ENCODE peak calls at places on chromosome 20, in eight cellular contexts. Z is nucleus accumbens; R is stimulated activated CD4-positive, alpha-beta T cell treated with anti-CD3 and anti-CD28 coated beads, Interleukin-2, amount 100 ng/mL, for 48 hours; B is fibroblast of the aortic adventitia; Y is activated CD4-positive, alpha-beta T cell treated with anti-CD3 and anti-CD28 coated beads, Interleukin-2, amount 50 U/mL, for 48 hours; L is activated T-cell treated with anti-CD3 and anti-CD28 coated beads, Interleukin-2, amount 50 U/mL, for 72 hours; W is GM13976; S is GDM1. D is an unnamed sample.

GRCh38 chr20:53428997-53429396 is 164.6 kb downstream of the ZNF217 start:
- DNase-seq in Z (no peak), L (no peak), Y (no peak), R (no peak), B (no peak), S (no peak), W (no peak), D (no peak)

GRCh38 chr20:41697861-41698559 is 79.8 kb upstream of the CHD6 start:
- DNase-seq in Y (no peak), W (peak), L (peak), S (no peak), R (no peak), B (peak), Z (no peak), D (no peak)

GRCh38 chr20:45347936-45348809 is at the start of gene SDC4:
- DNase-seq in W (peak), Y (peak), L (peak), B (peak), R (peak), S (no peak), Z (peak), D (no peak)

GRCh38 chr20:32681175-32682084 is 7.7 kb upstream of the C20orf203 start:
- DNase-seq in Y (no peak), W (no peak), Z (no peak), R (no peak), B (no peak), L (peak), S (peak), D (peak)

GRCh38 chr20:8223096-8223870 is 91.2 kb downstream of the PLCB1 start:
- DNase-seq in S (no peak), Z (no peak), R (no peak), L (no peak), B (peak), Y (no peak), W (no peak), D (no peak)

GRCh38 chr20:2993250-2993649 is 50.2 kb upstream of the GNRH2 start:
- DNase-seq in S (no peak), R (no peak), B (no peak), Z (no peak), W (no peak), Y (no peak), L (no peak), D (no peak)

GRCh38 chr20:18058661-18059467 is 1.1 kb upstream of the OVOL2 start:
- DNase-seq in B (no peak), S (no peak), R (no peak), L (peak), W (peak), Z (no peak), Y (no peak), D (no peak)

GRCh38 chr20:26207237-26207966 is 510.7 kb upstream of the ZNF337 start:
- DNase-seq in B (no peak), Z (no peak), S (no peak), L (no peak), R (no peak), Y (no peak), W (no peak), D (no peak)

GRCh38 chr20:35192071-35192872 is 20.4 kb downstream of the PROCR start:
- DNase-seq in W (no peak), L (no peak), R (no peak), S (no peak), Y (no peak), B (no peak), Z (no peak), D (no peak)

GRCh38 chr20:22795897-22796296 is 211.5 kb upstream of the FOXA2 start:
- DNase-seq in Y (no peak), S (no peak), B (peak), Z (no peak), R (no peak), L (no peak), W (no peak), D (no peak)

GRCh38 chr20:10461495-10461894 is 26.4 kb downstream of the SLX4IP start:
- DNase-seq in L (no peak), S (no peak), Y (no peak), Z (no peak), B (no peak), W (no peak), R (no peak), D (no peak)

GRCh38 chr20:37615507-37616425 is 78.1 kb upstream of the CTNNBL1 start:
- DNase-seq in R (peak), B (no peak), Z (no peak), S (peak), L (peak), W (peak), Y (peak), D (no peak)